ENCODE peak calls at places on chromosomes 12 and 14, in seven cellular contexts. Q is GM13976, I is IMR-90, H is lower leg skin, C is breast epithelium, Z is left ventricle myocardium inferior, W is PC-9. X is an unnamed sample.

GRCh38 chr12:63354919-63355318 is 203.9 kb upstream of the AVPR1A start:
- DNase-seq in I (no peak), H (no peak), Q (no peak), C (no peak), W (no peak), Z (no peak), X (no peak)

GRCh38 chr14:66405158-66405557 is 81.0 kb upstream of the CCDC196 start:
- DNase-seq in C (no peak), H (no peak), W (no peak), I (peak), Q (no peak), Z (no peak), X (no peak)

GRCh38 chr14:61677469-61677868 is 17.8 kb upstream of the HIF1A start:
- DNase-seq in C (no peak), I (no peak), Z (no peak), W (no peak), H (no peak), Q (no peak), X (no peak)

GRCh38 chr14:61950340-61950739 is 188.1 kb downstream of the SNAPC1 start:
- DNase-seq in I (no peak), Q (no peak), Z (no peak), W (no peak), H (no peak), C (no peak), X (no peak)

GRCh38 chr14:35285991-35286564 is 6.1 kb upstream of the PSMA6 start:
- DNase-seq in I (no peak), Q (no peak), W (no peak), Z (no peak), C (no peak), H (no peak), X (no peak)

GRCh38 chr12:129847063-129847462 is 56.8 kb downstream of the TMEM132D start:
- DNase-seq in W (no peak), C (no peak), I (no peak), H (no peak), Z (no peak), Q (no peak), X (no peak)

GRCh38 chr12:121872546-121873223 is 14.0 kb upstream of the HPD start:
- DNase-seq in Z (peak), Q (no peak), C (no peak), I (peak), H (no peak), W (no peak), X (peak)

GRCh38 chr14:93023039-93023438 is 92.7 kb downstream of the ITPK1 start:
- DNase-seq in Z (no peak), H (no peak), W (no peak), I (no peak), Q (no peak), C (no peak), X (no peak)

GRCh38 chr12:113649256-113649830 is 177.7 kb upstream of the LHX5 start:
- DNase-seq in Z (no peak), I (no peak), Q (no peak), H (no peak), C (no peak), W (no peak), X (no peak)

GRCh38 chr12:123905319-123905925 is 67.2 kb downstream of the CCDC92 start:
- DNase-seq in Z (no peak), C (no peak), H (no peak), W (peak), I (peak), Q (peak), X (no peak)

GRCh38 chr12:93292731-93293566 is 84.8 kb upstream of the NUDT4 start:
- DNase-seq in I (no peak), Q (no peak), C (no peak), W (no peak), H (no peak), Z (no peak), X (no peak)

GRCh38 chr14:23951590-23952143 is 1.9 kb upstream of the DHRS4 start:
- DNase-seq in I (no peak), C (no peak), W (no peak), H (no peak), Z (no peak), Q (no peak), X (no peak)

GRCh38 chr12:129641916-129642315 is 261.9 kb downstream of the TMEM132D start:
- DNase-seq in C (no peak), W (no peak), H (no peak), Q (no peak), I (no peak), Z (no peak), X (no peak)

GRCh38 chr12:3747976-3748619 is 4.8 kb downstream of the CRACR2A start:
- DNase-seq in Q (no peak), Z (no peak), C (peak), I (no peak), W (no peak), H (no peak), X (no peak)

GRCh38 chr14:103068351-103069073 is 11.2 kb upstream of the CDC42BPB start:
- DNase-seq in W (no peak), H (no peak), I (no peak), C (no peak), Q (no peak), Z (no peak), X (no peak)

GRCh38 chr12:57435288-57435687 is 704 bp downstream of the INHBC start:
- DNase-seq in I (no peak), W (no peak), Z (no peak), Q (no peak), H (no peak), C (no peak), X (no peak)

GRCh38 chr12:22974865-22975264 is 349.9 kb downstream of the ETNK1 start:
- DNase-seq in H (no peak), Z (no peak), Q (no peak), I (peak), W (no peak), C (no peak), X (no peak)

DNA sequence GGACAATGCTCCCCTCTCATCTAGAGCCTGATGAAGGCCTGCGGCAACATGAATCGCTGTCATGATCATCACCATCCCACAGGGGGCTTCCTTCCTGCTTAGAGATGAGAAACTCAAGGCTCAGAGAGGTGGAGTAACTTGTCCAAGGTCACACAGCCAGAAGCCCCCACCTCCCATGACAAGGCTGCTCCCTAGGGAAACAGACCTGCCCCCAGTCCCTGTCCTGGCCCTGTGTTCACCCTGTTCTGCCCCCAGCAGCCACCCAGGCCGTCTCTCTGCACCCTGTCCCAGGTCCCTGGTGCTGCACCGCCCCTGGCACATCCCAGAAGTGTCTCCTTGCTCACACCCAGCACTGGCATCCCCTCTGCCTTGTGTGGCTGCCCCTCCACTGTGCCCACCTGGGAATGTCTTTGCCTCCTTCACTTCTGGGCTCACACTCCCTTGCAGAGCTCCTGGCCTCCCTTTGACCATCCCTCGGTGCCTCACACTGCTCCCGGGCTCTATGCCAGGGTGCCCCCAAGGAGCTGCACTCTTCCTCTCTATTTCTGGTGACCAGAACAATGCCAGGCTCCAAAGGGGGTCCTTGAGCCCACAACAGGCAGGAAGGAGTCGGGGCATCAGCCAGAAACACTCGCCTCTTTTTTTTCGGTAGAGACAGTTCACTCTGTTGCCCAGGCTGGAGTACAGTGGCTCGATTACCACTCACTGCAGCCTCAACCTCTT is 70.5 kb downstream of the BCL11B start:
- DNase-seq in I (no peak), C (no peak), Z (no peak), Q (no peak), H (no peak), W (no peak), X (no peak)
- TF ChIP-seq CTCF in I (no peak), C (no peak), Z (no peak), Q (no peak), H (no peak), W (no peak), X (no peak)

DNA sequence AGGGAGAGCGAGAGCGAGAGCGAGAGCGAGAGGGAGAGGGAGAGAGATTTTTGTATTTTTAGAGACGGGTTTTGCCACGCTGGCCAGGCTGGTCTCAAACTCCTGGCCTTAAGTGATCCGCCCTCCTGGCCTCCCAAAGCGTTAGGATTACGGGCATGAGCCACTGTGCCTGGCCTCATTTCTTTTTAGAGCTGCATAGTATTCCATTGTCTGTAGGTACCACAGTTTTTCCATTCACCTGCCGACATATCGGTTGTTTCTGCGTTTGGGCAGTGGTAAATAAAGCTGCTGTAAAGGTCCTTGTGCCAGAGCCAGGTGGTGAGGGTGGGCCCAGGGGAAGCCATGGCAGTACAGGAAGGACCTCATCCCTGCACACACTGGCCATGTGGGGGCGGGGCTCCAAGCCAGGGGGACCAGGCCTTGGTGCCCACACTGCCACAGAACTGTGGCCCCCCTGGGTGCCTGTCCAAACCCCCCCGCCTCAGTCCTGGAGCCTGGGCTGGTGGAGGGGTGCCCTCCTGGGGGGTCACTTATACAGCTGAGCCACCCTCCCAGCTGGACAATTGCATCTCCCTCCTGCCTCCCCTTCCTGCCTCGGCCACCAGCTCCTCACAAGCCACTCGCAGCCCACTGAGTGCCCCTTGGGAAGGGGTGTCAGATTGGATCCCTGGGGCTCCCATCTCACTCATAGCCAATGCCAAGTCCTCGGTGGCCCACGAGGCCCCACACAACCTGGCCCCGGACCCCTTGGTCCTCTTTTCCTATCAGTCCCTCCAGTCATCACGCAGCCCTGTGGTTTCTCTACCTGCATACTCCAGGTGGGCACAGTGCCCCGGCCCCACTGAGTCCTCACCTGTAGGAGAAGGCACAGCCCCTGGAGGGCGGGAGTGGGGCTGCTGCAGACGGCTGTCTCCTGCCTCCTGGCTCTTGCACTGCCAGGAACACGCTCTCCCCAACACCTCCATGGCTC is 1.7 kb upstream of the PUS1 start:
- DNase-seq in W (no peak), Z (no peak), Q (no peak), C (no peak), H (no peak), I (no peak), X (no peak)
- TF ChIP-seq CTCF in W (no peak), Z (no peak), Q (no peak), C (no peak), H (no peak), I (no peak), X (no peak)

GRCh38 chr14:76954791-76955190 is 73.7 kb downstream of the IRF2BPL start:
- DNase-seq in Z (no peak), C (no peak), W (no peak), I (no peak), H (no peak), Q (no peak), X (no peak)

GRCh38 chr14:76951149-76951548 is 77.4 kb downstream of the IRF2BPL start:
- DNase-seq in Q (no peak), I (no peak), W (no peak), H (no peak), Z (no peak), C (no peak), X (no peak)

GRCh38 chr14:76954371-76954770 is 74.1 kb downstream of the IRF2BPL start:
- DNase-seq in W (no peak), Z (no peak), I (no peak), H (no peak), Q (no peak), C (no peak), X (no peak)

GRCh38 chr14:76955575-76956252 is 72.8 kb downstream of the IRF2BPL start:
- DNase-seq in Z (no peak), C (no peak), Q (peak), H (no peak), I (peak), W (no peak), X (no peak)

DNA sequence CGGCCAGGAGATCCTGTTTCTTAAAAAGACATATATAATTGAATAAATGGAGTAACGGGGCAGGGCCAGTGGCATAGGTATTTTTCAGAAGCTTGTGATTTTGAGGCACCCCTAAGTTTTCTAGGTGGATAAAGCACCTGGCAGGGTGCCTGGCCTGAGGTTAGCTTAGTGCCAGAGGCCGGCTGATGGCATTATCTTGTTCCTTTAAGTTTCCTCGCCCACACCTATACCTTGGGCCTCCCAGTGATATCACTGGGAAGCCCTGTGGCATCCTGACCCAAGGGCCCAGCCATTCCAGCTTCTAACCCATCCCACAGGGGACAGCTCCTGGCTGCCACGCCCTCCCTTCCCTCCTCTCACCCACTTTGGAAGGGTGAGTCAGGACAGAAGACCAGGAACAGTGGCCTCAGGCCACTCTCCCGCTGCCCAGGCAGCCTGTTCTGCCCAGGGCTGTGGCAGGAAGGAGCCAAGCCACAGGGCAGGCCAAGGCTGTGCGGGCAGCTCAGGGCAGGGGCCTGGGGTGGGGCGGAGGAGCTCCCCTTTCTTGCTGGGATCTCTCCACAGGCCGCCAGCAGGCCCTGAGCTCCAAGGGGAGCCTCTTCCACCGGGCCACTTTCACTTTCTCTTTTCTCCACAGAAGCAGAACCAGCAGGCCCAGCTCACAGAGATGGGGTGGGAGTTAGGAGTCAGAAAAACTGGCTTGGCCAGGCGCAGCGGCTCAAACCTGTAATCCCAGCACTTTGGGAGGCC is 75.1 kb downstream of the IRF2BPL start:
- DNase-seq in Z (peak), I (peak), H (peak), C (peak), Q (peak), W (peak), X (no peak)
- TF ChIP-seq CTCF in Z (no peak), I (no peak), H (no peak), C (no peak), Q (no peak), W (no peak), X (no peak)

GRCh38 chr14:50615566-50615965 is 52.5 kb downstream of the SAV1 start:
- DNase-seq in Q (no peak), H (no peak), I (no peak), W (no peak), Z (no peak), C (no peak), X (no peak)

GRCh38 chr14:50616275-50616674 is 51.8 kb downstream of the SAV1 start:
- DNase-seq in H (no peak), Q (no peak), W (no peak), C (no peak), Z (no peak), I (no peak), X (no peak)

GRCh38 chr14:50620341-50620740 is 47.8 kb downstream of the SAV1 start:
- DNase-seq in H (no peak), I (peak), C (no peak), Q (no peak), Z (no peak), W (no peak), X (no peak)

GRCh38 chr14:50622978-50623377 is 45.1 kb downstream of the SAV1 start:
- DNase-seq in W (no peak), Z (no peak), Q (no peak), C (no peak), H (no peak), I (no peak), X (no peak)

GRCh38 chr14:50619569-50620141 is 48.5 kb downstream of the SAV1 start:
- DNase-seq in I (peak), Q (peak), H (no peak), Z (no peak), W (no peak), C (no peak), X (no peak)
- TF ChIP-seq CTCF in I (peak), Q (peak), H (no peak), Z (peak), W (peak), C (peak), X (peak)

GRCh38 chr12:72035625-72036024 is 97.0 kb downstream of the TPH2 start:
- DNase-seq in Z (no peak), I (no peak), C (no peak), Q (no peak), W (no peak), H (no peak), X (no peak)
- TF ChIP-seq CTCF in Z (no peak), I (no peak), C (no peak), Q (no peak), W (no peak), H (no peak), X (no peak)

GRCh38 chr14:100056964-100057817 is 8.0 kb upstream of the EVL start:
- DNase-seq in H (no peak), I (peak), W (no peak), C (no peak), Z (no peak), Q (peak), X (no peak)
- TF ChIP-seq CTCF in H (no peak), I (peak), W (peak), C (no peak), Z (peak), Q (peak), X (no peak)

GRCh38 chr14:38012056-38012455 is 195.6 kb upstream of the SSTR1 start:
- DNase-seq in W (no peak), Z (no peak), H (no peak), I (no peak), C (no peak), Q (no peak), X (no peak)

GRCh38 chr14:38016497-38016896 is 191.2 kb upstream of the SSTR1 start:
- DNase-seq in Z (no peak), W (no peak), I (no peak), Q (no peak), C (no peak), H (no peak), X (no peak)
- TF ChIP-seq CTCF in Z (peak), W (peak), I (no peak), Q (no peak), C (no peak), H (no peak), X (no peak)

DNA sequence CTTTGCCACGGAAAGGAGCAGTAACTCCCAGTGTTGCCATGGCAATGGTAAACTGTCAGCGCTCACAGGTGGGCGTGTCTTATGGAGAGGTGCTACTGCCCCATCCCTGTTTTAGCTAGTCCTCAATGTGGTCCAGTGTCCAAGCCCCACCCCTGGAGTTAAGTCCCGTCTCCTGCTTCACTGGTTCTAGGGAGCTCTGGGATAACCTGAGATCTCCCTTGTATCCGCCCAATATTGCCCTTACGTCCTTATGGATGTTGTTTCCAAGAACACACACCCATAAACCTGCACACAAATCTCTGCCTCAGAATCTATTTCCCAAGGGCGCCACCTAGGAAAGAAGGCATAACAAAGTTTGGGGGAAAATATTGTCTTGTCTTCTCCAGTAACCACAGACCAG is 64.2 kb downstream of the SPRING1 start:
- DNase-seq in H (no peak), W (no peak), Z (no peak), C (no peak), Q (no peak), I (no peak), X (no peak)
- TF ChIP-seq CTCF in H (no peak), W (no peak), Z (no peak), C (no peak), Q (peak), I (no peak), X (no peak)